ENCODE peak calls at places on chromosomes 3 and 15, in ten cellular contexts. B is CD8-positive, alpha-beta memory T cell; G is tibial artery; V is neuronal stem cell; J is adrenal gland; O is GM12878; C is thoracic aorta; E is breast epithelium; D is IMR-90; S is heart right ventricle. U is an unnamed sample.

GRCh38 chr3:185730550-185730949 is 94.3 kb downstream of the IGF2BP2 start:
- DNase-seq in V (no peak), G (no peak), J (no peak), B (no peak), C (no peak), D (no peak), S (no peak), E (no peak), O (no peak), U (no peak)

GRCh38 chr3:12405432-12406272 is 78.6 kb upstream of the TSEN2 start:
- DNase-seq in O (no peak), S (peak; percentile 76), V (no peak), J (peak; percentile 88), G (peak; percentile 85), B (no peak), D (peak; percentile 97), E (peak; percentile 86), C (peak; percentile 41), U (no peak)

GRCh38 chr3:37114251-37115145 is 59.9 kb downstream of the LRRFIP2 start:
- DNase-seq in J (no peak), D (peak; percentile 95), E (no peak), S (no peak), V (no peak), G (no peak), B (no peak), O (no peak), C (no peak), U (no peak)

GRCh38 chr3:294581-294980 is 98.0 kb downstream of the CHL1 start:
- DNase-seq in E (no peak), J (no peak), O (no peak), C (no peak), V (no peak), D (no peak), G (no peak), S (no peak), B (no peak), U (no peak)

GRCh38 chr3:108528459-108529231 is 18.2 kb upstream of the MYH15 start:
- DNase-seq in O (peak; percentile 39), J (no peak), G (no peak), V (no peak), D (no peak), C (no peak), B (no peak), S (no peak), E (no peak), U (no peak)

GRCh38 chr15:50163719-50164410 is 18.1 kb upstream of the SLC27A2 start:
- DNase-seq in B (no peak), S (no peak), G (no peak), E (no peak), C (no peak), D (no peak), O (no peak), V (no peak), J (no peak), U (no peak)

GRCh38 chr3:45915518-45916231 is 27.6 kb upstream of the CXCR6 start:
- DNase-seq in E (no peak), B (peak; percentile 80), D (peak; percentile 94), G (no peak), C (no peak), O (peak; percentile 98), S (no peak), J (peak; percentile 57), V (no peak), U (peak; percentile 24)

GRCh38 chr15:59550961-59551360 is 60.6 kb upstream of the GCNT3 start:
- DNase-seq in E (no peak), J (no peak), G (no peak), S (no peak), V (no peak), C (no peak), B (no peak), D (no peak), O (no peak), U (no peak)

GRCh38 chr3:150737874-150738679 is 24.9 kb downstream of the SIAH2 start:
- DNase-seq in J (peak; percentile 84), V (no peak), D (peak; percentile 48), B (no peak), E (no peak), S (no peak), O (peak; percentile 57), C (no peak), G (no peak), U (no peak)

GRCh38 chr3:186108106-186108940 is 566 bp downstream of the ETV5 start:
- DNase-seq in V (peak; percentile 78), C (no peak), G (no peak), S (peak; percentile 26), O (no peak), D (peak; percentile 66), J (peak; percentile 64), E (no peak), B (peak; percentile 49), U (no peak)

GRCh38 chr15:92903588-92903955 is 3.4 kb downstream of the CHD2 start:
- DNase-seq in O (no peak), S (no peak), D (no peak), V (no peak), B (no peak), J (no peak), C (no peak), E (no peak), G (no peak), U (no peak)
- H3K4me1 ChIP-seq in O (peaks cover 12% of the 10 kb centered on the region), S (peaks cover 57% of the 10 kb centered on the region), D (peaks cover 7% of the 10 kb centered on the region), V (peaks cover 6% of the 10 kb centered on the region), B (peaks cover 54% of the 10 kb centered on the region), J (peaks cover 33% of the 10 kb centered on the region), C (peaks cover 38% of the 10 kb centered on the region), E (peaks cover 10% of the 10 kb centered on the region), G (peaks cover 33% of the 10 kb centered on the region), U (peaks cover 54% of the 10 kb centered on the region)

DNA sequence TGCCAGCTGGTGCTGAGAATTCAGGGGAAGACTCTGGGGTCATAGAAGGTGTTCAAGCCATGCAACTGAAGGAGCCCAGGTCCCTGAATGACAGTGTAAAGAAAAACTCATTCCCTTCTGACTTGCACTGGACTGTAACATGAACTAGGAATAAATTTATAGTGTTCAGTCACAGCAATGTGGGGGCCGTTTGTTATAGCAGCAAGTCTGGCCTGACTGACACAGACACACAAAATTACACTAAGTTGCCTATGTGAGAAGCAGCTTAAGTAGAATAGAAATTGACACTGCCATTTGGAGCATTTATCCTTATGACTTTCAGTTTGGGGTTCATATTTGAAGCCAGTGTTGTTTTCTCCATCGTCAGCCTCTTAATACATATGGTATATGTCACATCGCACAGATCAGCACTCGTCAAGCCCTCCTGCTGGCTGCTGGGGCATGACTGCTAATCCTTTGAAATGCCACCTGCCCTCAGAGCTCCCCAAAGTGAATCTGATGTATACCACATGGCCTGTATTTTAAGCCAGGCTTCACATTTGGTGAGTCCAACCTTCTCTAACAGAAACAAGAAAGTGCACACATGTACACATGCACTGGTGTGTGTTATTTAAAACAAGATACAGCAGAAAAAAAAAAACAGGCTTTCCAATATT is 17.1 kb upstream of the HEG1 start:
- DNase-seq in O (no peak), G (no peak), E (no peak), J (no peak), S (no peak), V (no peak), D (no peak), B (no peak), C (no peak), U (no peak)
- H3K36me3 ChIP-seq in O (peaks cover 2% of the 10 kb centered on the region), G (no peaks in the 10 kb centered on the region), E (no peaks in the 10 kb centered on the region), J (no peaks in the 10 kb centered on the region), S (no peaks in the 10 kb centered on the region), V (no peaks in the 10 kb centered on the region), D (no peaks in the 10 kb centered on the region), B (no peaks in the 10 kb centered on the region), C (no peaks in the 10 kb centered on the region), U (no peaks in the 10 kb centered on the region)

DNA sequence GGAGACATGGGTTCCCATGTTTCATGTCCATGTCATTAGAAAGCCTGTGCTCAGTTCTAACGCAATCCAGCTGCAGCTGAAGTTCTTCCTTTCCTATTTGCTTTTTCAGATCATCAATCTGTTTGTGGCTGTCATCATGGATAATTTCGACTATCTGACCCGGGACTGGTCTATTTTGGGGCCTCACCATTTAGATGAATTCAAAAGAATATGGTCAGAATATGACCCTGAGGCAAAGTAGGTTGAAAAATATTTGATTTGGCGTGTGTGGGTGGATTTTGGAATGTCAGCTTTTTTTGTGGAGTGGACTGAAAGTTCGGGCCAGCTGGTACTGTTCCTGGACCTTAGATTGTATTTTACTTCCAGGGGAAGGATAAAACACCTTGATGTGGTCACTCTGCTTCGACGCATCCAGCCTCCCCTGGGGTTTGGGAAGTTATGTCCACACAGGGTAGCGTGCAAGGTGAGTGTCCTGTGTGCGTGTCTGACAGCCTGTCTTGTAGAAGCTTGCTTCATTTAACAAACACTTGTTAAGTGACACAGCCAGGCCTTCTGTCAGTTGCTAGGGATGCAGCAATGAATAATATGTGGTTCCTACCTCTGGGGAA is 69.6 kb downstream of the CHDH start:
- DNase-seq in J (no peak), C (no peak), D (peak; percentile 8), S (no peak), V (no peak), O (no peak), B (no peak), G (no peak), E (no peak), U (no peak)
- H3K4me3 ChIP-seq in J (no peak overlapping the region), C (peak overlapping the region; percentile 22), D (no peak overlapping the region), S (no peak overlapping the region), V (no peak overlapping the region), O (no peak overlapping the region), B (no peak overlapping the region), G (no peak overlapping the region), E (no peak overlapping the region), U (no peak overlapping the region)

GRCh38 chr3:126355777-126356372 is 1.3 kb downstream of the KLF15 start:
- DNase-seq in S (peak; percentile 96), J (peak; percentile 98), B (peak; percentile 46), C (peak; percentile 93), V (peak; percentile 77), O (no peak), G (peak; percentile 99), D (peak; percentile 52), E (peak; percentile 90), U (no peak)
- H3K4me1 ChIP-seq in S (peaks cover 32% of the 10 kb centered on the region), J (peaks cover 5% of the 10 kb centered on the region), B (no peaks in the 10 kb centered on the region), C (peaks cover 22% of the 10 kb centered on the region), V (peaks cover 13% of the 10 kb centered on the region), O (no peaks in the 10 kb centered on the region), G (peaks cover 37% of the 10 kb centered on the region), D (peaks cover 3% of the 10 kb centered on the region), E (peaks cover 4% of the 10 kb centered on the region), U (peaks cover 4% of the 10 kb centered on the region)

DNA sequence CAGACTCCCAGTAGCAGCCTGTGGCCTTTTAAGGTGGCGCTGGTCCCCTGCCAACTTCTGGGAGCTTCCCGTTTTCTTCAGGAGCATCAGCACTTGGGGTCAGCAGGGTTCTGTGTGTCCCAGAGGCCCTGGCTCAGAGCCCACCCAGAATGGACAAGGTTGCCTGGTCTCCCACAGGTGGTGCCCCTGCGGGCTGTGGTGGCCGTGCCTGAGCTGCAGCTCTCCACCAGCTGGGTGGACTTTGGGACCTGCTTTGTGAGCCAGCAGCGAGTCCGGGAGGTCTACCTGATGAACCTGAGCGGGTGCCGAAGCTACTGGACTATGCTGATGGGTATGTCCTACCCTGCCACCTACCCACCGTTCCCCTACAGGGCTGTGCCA is 15.5 kb downstream of the ACAA1 start:
- DNase-seq in B (no peak), O (no peak), J (peak; percentile 32), V (no peak), D (no peak), E (peak; percentile 46), G (peak; percentile 17), C (no peak), S (no peak), U (no peak)
- H3K36me3 ChIP-seq in B (peaks cover 26% of the 10 kb centered on the region), O (peaks cover 17% of the 10 kb centered on the region), J (peaks cover 66% of the 10 kb centered on the region), V (peaks cover 46% of the 10 kb centered on the region), D (peaks cover 36% of the 10 kb centered on the region), E (no peaks in the 10 kb centered on the region), G (peaks cover 61% of the 10 kb centered on the region), C (peaks cover 24% of the 10 kb centered on the region), S (peaks cover 23% of the 10 kb centered on the region), U (peaks cover 7% of the 10 kb centered on the region)

U was measured in naive thymus-derived CD4-positive, alpha-beta T cell.